ENCODE peak calls at places on chromosome 6, in ten cellular contexts. B, V, Y, P, I, L, J, D, W and R are unnamed samples.

GRCh38 chr6:3039384-3039783 is 28.9 kb upstream of the RIPK1 start:
- DNase-seq in B (no peak), V (no peak), Y (no peak), P (no peak), I (no peak), L (no peak), J (no peak), D (no peak), W (no peak), R (no peak)

GRCh38 chr6:37840143-37840939 is 20.8 kb downstream of the ZFAND3 start:
- DNase-seq in B (no peak), V (peak; percentile 24), Y (no peak), P (no peak), I (no peak), L (no peak), J (no peak), D (no peak), W (no peak), R (no peak)

GRCh38 chr6:106648651-106649308 is 19.4 kb downstream of the QRSL1 start:
- DNase-seq in B (no peak), V (no peak), Y (peak; percentile 91), P (no peak), I (no peak), L (no peak), J (no peak), D (no peak), W (no peak), R (peak; percentile 23)

GRCh38 chr6:152309648-152310047 is 327.5 kb downstream of the SYNE1 start:
- DNase-seq in B (no peak), V (no peak), Y (no peak), P (no peak), I (no peak), L (peak; percentile 6), J (no peak), D (no peak), W (no peak), R (no peak)

GRCh38 chr6:6825986-6826901 is 237.7 kb downstream of the LY86 start:
- DNase-seq in B (no peak), V (no peak), Y (no peak), P (peak; percentile 89), I (no peak), L (peak; percentile 79), J (no peak), D (no peak), W (no peak), R (peak; percentile 60)

GRCh38 chr6:1619106-1619665 is 9.5 kb downstream of the FOXC1 start:
- DNase-seq in B (no peak), V (peak; percentile 30), Y (no peak), P (peak; percentile 39), I (no peak), L (no peak), J (no peak), D (no peak), W (no peak), R (no peak)

GRCh38 chr6:21893778-21894177 is 300.2 kb downstream of the SOX4 start:
- DNase-seq in B (no peak), V (no peak), Y (no peak), P (no peak), I (no peak), L (no peak), J (no peak), D (no peak), W (no peak), R (no peak)

GRCh38 chr6:16697437-16698162 is 63.7 kb downstream of the ATXN1 start:
- DNase-seq in B (no peak), V (no peak), Y (no peak), P (no peak), I (no peak), L (no peak), J (no peak), D (no peak), W (no peak), R (no peak)

GRCh38 chr6:36268478-36269248 is 1.2 kb upstream of the PNPLA1 start:
- DNase-seq in B (no peak), V (peak; percentile 44), Y (no peak), P (no peak), I (peak; percentile 9), L (no peak), J (no peak), D (no peak), W (peak; percentile 23), R (no peak)

GRCh38 chr6:137165375-137166246 is 7.8 kb downstream of the IL22RA2 start:
- DNase-seq in B (no peak), V (peak; percentile 21), Y (peak; percentile 79), P (no peak), I (no peak), L (peak; percentile 85), J (peak; percentile 15), D (no peak), W (peak; percentile 6), R (peak; percentile 39)

GRCh38 chr6:33010356-33010755 is 965 bp upstream of the HLA-DOA start:
- DNase-seq in B (no peak), V (no peak), Y (no peak), P (no peak), I (no peak), L (no peak), J (no peak), D (no peak), W (no peak), R (no peak)
- TF ChIP-seq CTCF in B (no peak), V (no peak), Y (no peak), P (no peak), I (no peak), L (no peak), J (no peak), D (no peak), W (no peak), R (no peak)

GRCh38 chr6:10314163-10314955 is 100.5 kb downstream of the TFAP2A start:
- DNase-seq in B (no peak), V (no peak), Y (no peak), P (no peak), I (no peak), L (no peak), J (no peak), D (no peak), W (no peak), R (no peak)

GRCh38 chr6:10315034-10315433 is 99.8 kb downstream of the TFAP2A start:
- DNase-seq in B (no peak), V (no peak), Y (no peak), P (no peak), I (no peak), L (no peak), J (no peak), D (peak; percentile 1), W (no peak), R (no peak)

GRCh38 chr6:10313799-10314162 is 101.1 kb downstream of the TFAP2A start:
- DNase-seq in B (no peak), V (no peak), Y (no peak), P (no peak), I (no peak), L (no peak), J (no peak), D (no peak), W (no peak), R (no peak)

GRCh38 chr6:10315631-10316145 is 99.2 kb downstream of the TFAP2A start:
- DNase-seq in B (no peak), V (no peak), Y (no peak), P (no peak), I (no peak), L (no peak), J (no peak), D (peak; percentile 6), W (no peak), R (no peak)

GRCh38 chr6:10316327-10316726 is 98.5 kb downstream of the TFAP2A start:
- DNase-seq in B (peak; percentile 44), V (peak; percentile 44), Y (no peak), P (no peak), I (peak; percentile 48), L (no peak), J (no peak), D (peak; percentile 36), W (no peak), R (no peak)
- TF ChIP-seq CTCF in B (no peak), V (no peak), Y (no peak), P (no peak), I (no peak), L (no peak), J (no peak), D (no peak), W (no peak), R (no peak)

DNA sequence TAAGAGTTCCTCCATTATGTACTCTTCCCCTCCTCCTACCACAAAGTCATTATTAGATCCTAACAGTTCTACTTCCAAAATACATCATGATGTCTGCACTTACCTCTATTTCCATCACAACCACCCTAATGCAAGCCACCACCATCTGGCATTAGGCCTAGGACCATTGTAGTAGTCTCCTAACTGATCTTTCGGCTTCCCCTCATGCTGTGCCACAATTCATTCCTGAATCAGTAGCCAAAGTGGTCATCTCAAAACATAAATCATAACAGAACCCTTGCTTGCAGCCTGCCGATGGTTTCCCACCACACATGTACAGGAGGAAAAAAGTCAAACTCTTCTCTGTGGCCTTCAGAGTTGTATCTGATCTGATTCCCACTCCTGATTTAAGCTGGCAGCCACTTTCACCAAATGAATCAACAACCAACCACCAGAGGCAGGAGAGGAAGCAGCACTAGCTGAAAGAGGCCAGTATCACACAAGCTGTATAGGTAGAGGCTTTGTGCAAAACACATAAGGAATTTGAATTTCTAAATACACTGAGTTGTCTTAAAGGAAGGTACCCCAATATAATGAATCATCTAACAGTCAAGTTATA is 26.1 kb downstream of the FAM184A start:
- DNase-seq in B (no peak), V (no peak), Y (no peak), P (no peak), I (no peak), L (no peak), J (no peak), D (no peak), W (no peak), R (no peak)
- TF ChIP-seq CTCF in B (no peak), V (no peak), Y (no peak), P (no peak), I (no peak), L (no peak), J (no peak), D (no peak), W (no peak), R (no peak)

GRCh38 chr6:77463881-77464867 is 883 bp upstream of the HTR1B start:
- DNase-seq in B (no peak), V (no peak), Y (no peak), P (no peak), I (no peak), L (no peak), J (no peak), D (peak; percentile 28), W (peak; percentile 48), R (no peak)

GRCh38 chr6:77467038-77467437 is 3.7 kb upstream of the HTR1B start:
- DNase-seq in B (no peak), V (no peak), Y (no peak), P (no peak), I (no peak), L (no peak), J (no peak), D (no peak), W (peak; percentile 48), R (no peak)

GRCh38 chr6:77468939-77469338 is 5.6 kb upstream of the HTR1B start:
- DNase-seq in B (no peak), V (no peak), Y (no peak), P (no peak), I (no peak), L (no peak), J (no peak), D (no peak), W (no peak), R (no peak)

GRCh38 chr6:77463308-77463880 is at the start of gene HTR1B:
- DNase-seq in B (no peak), V (no peak), Y (no peak), P (no peak), I (no peak), L (no peak), J (no peak), D (peak; percentile 12), W (peak; percentile 60), R (peak; percentile 32)

GRCh38 chr6:77466055-77467028 is 3.1 kb upstream of the HTR1B start:
- DNase-seq in B (peak; percentile 53), V (peak; percentile 61), Y (no peak), P (peak; percentile 48), I (peak; percentile 81), L (peak; percentile 15), J (peak; percentile 15), D (peak; percentile 66), W (peak; percentile 79), R (peak; percentile 48)
- TF ChIP-seq CTCF in B (peak; percentile 88), V (peak; percentile 72), Y (no peak), P (peak; percentile 20), I (peak; percentile 92), L (peak; percentile 32), J (peak; percentile 39), D (peak; percentile 81), W (peak; percentile 86), R (peak; percentile 66)